ENCODE peak calls at places on chromosomes 7 and 10, in nine cellular contexts. Y is osteocyte; D is AML-193; W is ELF-1; X is effector memory CD4-positive, alpha-beta T cell; V is CD8-positive, alpha-beta memory T cell; F is breast epithelium; C is T-helper 22 cell; A is NCI-H1930. B is an unnamed sample.
A peak's percentile ranks its signal among the peaks of the same experiment; 100 is the strongest.

GRCh38 chr7:158063850-158064610 is 523.6 kb downstream of the PTPRN2 start:
- DNase-seq in W (no peak), F (no peak), D (no peak), X (no peak), A (no peak), Y (no peak), V (no peak), C (no peak), B (no peak)

GRCh38 chr10:1516492-1517224 is 220.7 kb downstream of the ADARB2 start:
- DNase-seq in W (no peak), Y (peak; percentile 68), F (no peak), A (no peak), X (no peak), D (no peak), C (no peak), V (no peak), B (no peak)

GRCh38 chr10:84026821-84027257 is 112.5 kb upstream of the GHITM start:
- DNase-seq in Y (no peak), A (no peak), F (no peak), W (peak; percentile 58), D (no peak), X (no peak), C (no peak), V (no peak), B (no peak)

GRCh38 chr10:24360286-24361127 is 151.6 kb downstream of the KIAA1217 start:
- DNase-seq in A (peak; percentile 11), V (no peak), F (peak; percentile 84), Y (no peak), C (no peak), W (peak; percentile 66), D (peak; percentile 43), X (no peak), B (peak; percentile 71)

GRCh38 chr7:151796871-151797270 is 80.0 kb downstream of the PRKAG2 start:
- DNase-seq in V (no peak), Y (no peak), W (no peak), C (no peak), X (no peak), D (no peak), F (no peak), A (no peak), B (no peak)

GRCh38 chr7:116145245-116145852 is 65.0 kb upstream of the TES start:
- DNase-seq in Y (no peak), C (no peak), V (no peak), X (no peak), W (no peak), F (no peak), D (no peak), A (no peak), B (no peak)

GRCh38 chr7:158991824-158992621 is 135.7 kb downstream of the DYNC2I1 start:
- DNase-seq in F (no peak), C (no peak), D (no peak), W (no peak), X (no peak), Y (no peak), V (no peak), A (no peak), B (no peak)

GRCh38 chr7:51228386-51228958 is 88.1 kb downstream of the COBL start:
- DNase-seq in X (no peak), W (no peak), C (no peak), V (no peak), Y (no peak), F (no peak), A (no peak), D (no peak), B (no peak)

GRCh38 chr10:69684020-69684980 is 54.3 kb downstream of the FAM241B start:
- DNase-seq in F (peak; percentile 39), A (no peak), X (no peak), W (peak; percentile 63), V (no peak), Y (no peak), D (no peak), C (no peak), B (peak; percentile 81)

GRCh38 chr7:55140981-55141278 is 122.1 kb downstream of the EGFR start:
- DNase-seq in W (no peak), V (no peak), D (no peak), F (no peak), A (no peak), Y (no peak), C (no peak), X (no peak), B (no peak)

GRCh38 chr10:86365346-86366032 is 1.1 kb downstream of the GRID1 start:
- DNase-seq in Y (no peak), D (no peak), W (no peak), C (no peak), A (no peak), F (no peak), X (no peak), V (no peak), B (no peak)

GRCh38 chr10:89535185-89536012 is at the start of gene SLC16A12:
- DNase-seq in A (no peak), C (no peak), W (peak; percentile 72), Y (peak; percentile 86), F (no peak), X (no peak), D (no peak), V (no peak), B (no peak)

GRCh38 chr10:123154943-123155505 is 822 bp downstream of the BUB3 start:
- DNase-seq in V (no peak), Y (no peak), F (peak; percentile 17), W (no peak), X (no peak), C (no peak), D (peak; percentile 18), A (no peak), B (no peak)

GRCh38 chr10:21604651-21605050 is 70.6 kb downstream of the MLLT10 start:
- DNase-seq in Y (no peak), X (no peak), F (no peak), C (no peak), D (no peak), W (no peak), V (no peak), A (no peak), B (no peak)

GRCh38 chr7:155211761-155212160 is 85.9 kb upstream of the INSIG1 start:
- DNase-seq in A (no peak), D (no peak), V (no peak), X (no peak), C (no peak), F (no peak), Y (no peak), W (no peak), B (no peak)

GRCh38 chr10:70132098-70133029 is at the start of gene AIFM2:
- DNase-seq in F (peak; percentile 60), D (no peak), C (no peak), V (peak; percentile 25), Y (peak; percentile 91), X (no peak), A (peak; percentile 40), W (peak; percentile 86), B (peak; percentile 86)

GRCh38 chr10:18079665-18080295 is 60.4 kb upstream of the CACNB2 start:
- DNase-seq in Y (no peak), C (no peak), W (no peak), X (no peak), V (no peak), D (no peak), A (no peak), F (no peak), B (no peak)

GRCh38 chr10:101566333-101567164 is 21.5 kb downstream of the POLL start:
- DNase-seq in V (no peak), W (peak; percentile 69), D (no peak), X (no peak), Y (no peak), F (no peak), A (peak; percentile 22), C (no peak), B (no peak)

GRCh38 chr10:2979267-2979660 is 88.1 kb upstream of the PFKP start:
- DNase-seq in V (no peak), W (no peak), F (no peak), X (no peak), C (no peak), A (no peak), Y (peak; percentile 42), D (peak; percentile 3), B (no peak)

GRCh38 chr7:42886129-42886528 is 25.7 kb downstream of the C7orf25 start:
- DNase-seq in C (no peak), Y (no peak), A (no peak), V (no peak), W (no peak), F (no peak), D (peak; percentile 58), X (no peak), B (no peak)

GRCh38 chr7:105779856-105780815 is 96.3 kb downstream of the ATXN7L1 start:
- DNase-seq in X (no peak), W (no peak), F (no peak), C (no peak), D (no peak), V (no peak), A (no peak), Y (no peak), B (no peak)

GRCh38 chr10:78543749-78544446 is 510.2 kb downstream of the RPS24 start:
- DNase-seq in X (no peak), Y (no peak), V (no peak), A (no peak), W (peak; percentile 56), C (no peak), F (peak; percentile 36), D (no peak), B (peak; percentile 93)

GRCh38 chr7:86326847-86327246 is 316.9 kb upstream of the GRM3 start:
- DNase-seq in C (no peak), V (no peak), D (no peak), X (no peak), A (no peak), F (no peak), W (no peak), Y (no peak), B (no peak)

GRCh38 chr7:96200740-96201139 is 121.2 kb downstream of the SLC25A13 start:
- DNase-seq in V (no peak), D (no peak), W (no peak), F (no peak), A (no peak), X (no peak), Y (no peak), C (no peak), B (no peak)

GRCh38 chr7:128725524-128725923 is 13.6 kb upstream of the CALU start:
- DNase-seq in A (no peak), Y (no peak), W (no peak), V (no peak), X (no peak), F (no peak), C (no peak), D (no peak), B (no peak)

GRCh38 chr10:72250666-72251065 is 23.1 kb upstream of the DDIT4 start:
- DNase-seq in F (peak; percentile 51), V (no peak), W (peak; percentile 30), Y (no peak), D (no peak), X (no peak), A (no peak), C (no peak), B (peak; percentile 78)

GRCh38 chr7:82745820-82746219 is 302.2 kb upstream of the CACNA2D1 start:
- DNase-seq in C (no peak), A (no peak), V (no peak), Y (no peak), F (no peak), W (no peak), X (no peak), D (no peak), B (no peak)

GRCh38 chr7:22108151-22108845 is 162.6 kb upstream of the CDCA7L start:
- DNase-seq in Y (no peak), V (no peak), C (no peak), X (no peak), A (no peak), D (no peak), F (no peak), W (peak; percentile 52), B (no peak)

GRCh38 chr10:42149027-42149700 is 489.2 kb downstream of the ZNF33B start:
- DNase-seq in D (no peak), W (peak; percentile 2), Y (peak; percentile 84), C (no peak), V (no peak), F (no peak), X (no peak), A (no peak), B (no peak)

GRCh38 chr7:81715984-81716588 is 53.8 kb downstream of the HGF start:
- DNase-seq in C (no peak), D (no peak), A (peak; percentile 21), Y (no peak), V (no peak), W (no peak), F (no peak), X (no peak), B (no peak)

GRCh38 chr7:122485841-122486240 is 181.3 kb upstream of the FEZF1 start:
- DNase-seq in V (no peak), W (no peak), F (no peak), C (no peak), Y (no peak), A (no peak), D (no peak), X (no peak), B (no peak)